ENCODE peak calls at places on chromosomes 6 and 20, in five cellular contexts. R is NCI-H748 treated with DMSO at 0.1 percent for 48 hours, P is nephron progenitor cell, M is brain pericyte, C is Karpas-422. B is an unnamed sample.

GRCh38 chr6:30926644-30927043 is 5.3 kb downstream of the SFTA2 start:
- DNase-seq in R (no peak), P (no peak), M (no peak), C (no peak), B (peak)

GRCh38 chr6:160036790-160037206 is 67.9 kb downstream of the IGF2R start:
- DNase-seq in R (no peak), P (no peak), M (no peak), C (no peak), B (no peak)

GRCh38 chr6:41675176-41675767 is 37.0 kb downstream of the MDFI start:
- DNase-seq in R (no peak), P (no peak), M (no peak), C (no peak), B (no peak)

GRCh38 chr6:85360794-85361642 is 88.9 kb upstream of the NT5E start:
- DNase-seq in R (no peak), P (no peak), M (peak), C (no peak), B (peak)

GRCh38 chr6:163883946-163884345 is 469.4 kb downstream of the QKI start:
- DNase-seq in R (no peak), P (no peak), M (no peak), C (no peak), B (no peak)

GRCh38 chr6:145247677-145248419 is 487.5 kb downstream of the EPM2A start:
- DNase-seq in R (no peak), P (no peak), M (no peak), C (no peak), B (no peak)

GRCh38 chr20:63253065-63253437 is 1.2 kb downstream of the NKAIN4 start:
- DNase-seq in R (no peak), P (no peak), M (no peak), C (no peak), B (no peak)

GRCh38 chr6:123575218-123575617 is 61.5 kb downstream of the TRDN start:
- DNase-seq in R (no peak), P (no peak), M (no peak), C (no peak), B (no peak)

GRCh38 chr6:158142789-158143188 is 25.3 kb downstream of the SERAC1 start:
- DNase-seq in R (no peak), P (no peak), M (no peak), C (no peak), B (peak)

GRCh38 chr6:37485259-37485658 is 14.4 kb downstream of the CCDC167 start:
- DNase-seq in R (no peak), P (peak), M (no peak), C (no peak), B (no peak)

GRCh38 chr6:68196645-68197044 is 438.4 kb upstream of the ADGRB3 start:
- DNase-seq in R (no peak), P (no peak), M (no peak), C (peak), B (no peak)

GRCh38 chr6:144413418-144413817 is 128.3 kb downstream of the UTRN start:
- DNase-seq in R (no peak), P (no peak), M (no peak), C (no peak), B (no peak)

GRCh38 chr20:13220194-13220856 is 749 bp upstream of the ISM1 start:
- DNase-seq in R (no peak), P (peak), M (peak), C (no peak), B (no peak)

GRCh38 chr6:33744001-33744848 is 2.5 kb downstream of the IP6K3 start:
- DNase-seq in R (peak), P (peak), M (no peak), C (peak), B (peak)

GRCh38 chr20:45779011-45779915 is 12.4 kb downstream of the WFDC3 start:
- DNase-seq in R (no peak), P (no peak), M (peak), C (no peak), B (peak)

GRCh38 chr6:68087399-68088133 is 547.5 kb upstream of the ADGRB3 start:
- DNase-seq in R (no peak), P (no peak), M (no peak), C (peak), B (no peak)

GRCh38 chr6:26272171-26272631 is 92.8 kb upstream of the BTN3A2 start:
- DNase-seq in R (peak), P (peak), M (no peak), C (no peak), B (no peak)

GRCh38 chr6:5817869-5818268 is 188.9 kb downstream of the NRN1 start:
- DNase-seq in R (no peak), P (no peak), M (no peak), C (no peak), B (no peak)

GRCh38 chr20:9323622-9324021 is 190.8 kb upstream of the LAMP5 start:
- DNase-seq in R (no peak), P (peak), M (no peak), C (no peak), B (no peak)

GRCh38 chr20:54019585-54019984 is 50.8 kb downstream of the BCAS1 start:
- DNase-seq in R (no peak), P (no peak), M (no peak), C (no peak), B (no peak)

GRCh38 chr6:30258204-30258603 is 45.0 kb upstream of the TRIM26 start:
- DNase-seq in R (no peak), P (no peak), M (no peak), C (no peak), B (no peak)

GRCh38 chr6:166721576-166721975 is 94.5 kb upstream of the RPS6KA2 start:
- DNase-seq in R (no peak), P (no peak), M (no peak), C (no peak), B (no peak)

GRCh38 chr20:1371235-1371782 is 21.5 kb downstream of the FKBP1A start:
- DNase-seq in R (no peak), P (no peak), M (no peak), C (no peak), B (no peak)

GRCh38 chr6:14089224-14089623 is 28.3 kb upstream of the CD83 start:
- DNase-seq in R (no peak), P (no peak), M (no peak), C (no peak), B (no peak)

GRCh38 chr6:46419576-46420002 is 71.7 kb downstream of the RCAN2 start:
- DNase-seq in R (peak), P (peak), M (no peak), C (peak), B (peak)

GRCh38 chr6:43468748-43469681 is 8.4 kb upstream of the TJAP1 start:
- DNase-seq in R (no peak), P (no peak), M (no peak), C (no peak), B (no peak)

GRCh38 chr20:33731693-33732165 is at the start of gene ZNF341:
- DNase-seq in R (peak), P (peak), M (no peak), C (peak), B (peak)

GRCh38 chr6:166562726-166563125 is 23.8 kb downstream of the RAMACL start:
- DNase-seq in R (no peak), P (no peak), M (no peak), C (no peak), B (no peak)

GRCh38 chr20:56343861-56344381 is 14.9 kb upstream of the FAM210B start:
- DNase-seq in R (no peak), P (peak), M (no peak), C (peak), B (no peak)